ENCODE peak calls at places on chromosomes 16 and 17, in six cellular contexts. One of them, this sample, is unnamed.
A peak's percentile ranks its signal among the peaks of the same experiment; 100 is the strongest.

GRCh38 chr16:56013962-56014552 is 138.9 kb upstream of the CES5A start:
- DNase-seq in stimulated activated CD4-positive, alpha-beta T cell treated with anti-CD3 and anti-CD28 coated beads, TNF-alpha, amount 100 ng/mL, for 24 hours: no peak
- DNase-seq in NCI-H748 treated with DMSO at 0.1 percent for 48 hours: no peak
- DNase-seq in GM04504: no peak
- DNase-seq in NCI-H1105 treated with DMSO at 0.1 percent for 48 hours: no peak
- DNase-seq in stimulated activated CD8-positive, alpha-beta memory T cell treated with anti-CD3 and anti-CD28 coated beads, Interleukin-7, amount 100 ng/mL, for 24 hours: peak; percentile 5
- DNase-seq in this sample: no peak

GRCh38 chr16:30985401-30986128 is 558 bp downstream of the HSD3B7 start:
- DNase-seq in NCI-H1105 treated with DMSO at 0.1 percent for 48 hours: peak; percentile 83
- DNase-seq in GM04504: no peak
- DNase-seq in NCI-H748 treated with DMSO at 0.1 percent for 48 hours: peak; percentile 0
- DNase-seq in stimulated activated CD4-positive, alpha-beta T cell treated with anti-CD3 and anti-CD28 coated beads, TNF-alpha, amount 100 ng/mL, for 24 hours: no peak
- DNase-seq in stimulated activated CD8-positive, alpha-beta memory T cell treated with anti-CD3 and anti-CD28 coated beads, Interleukin-7, amount 100 ng/mL, for 24 hours: no peak
- DNase-seq in this sample: no peak

GRCh38 chr17:83109793-83110645 is 30.6 kb downstream of the METRNL start:
- DNase-seq in NCI-H1105 treated with DMSO at 0.1 percent for 48 hours: peak; percentile 71
- DNase-seq in stimulated activated CD8-positive, alpha-beta memory T cell treated with anti-CD3 and anti-CD28 coated beads, Interleukin-7, amount 100 ng/mL, for 24 hours: no peak
- DNase-seq in stimulated activated CD4-positive, alpha-beta T cell treated with anti-CD3 and anti-CD28 coated beads, TNF-alpha, amount 100 ng/mL, for 24 hours: no peak
- DNase-seq in NCI-H748 treated with DMSO at 0.1 percent for 48 hours: no peak
- DNase-seq in GM04504: peak; percentile 94
- DNase-seq in this sample: peak; percentile 97

GRCh38 chr17:3528604-3529511 is 28.8 kb downstream of the TRPV3 start:
- DNase-seq in GM04504: no peak
- DNase-seq in stimulated activated CD8-positive, alpha-beta memory T cell treated with anti-CD3 and anti-CD28 coated beads, Interleukin-7, amount 100 ng/mL, for 24 hours: no peak
- DNase-seq in NCI-H1105 treated with DMSO at 0.1 percent for 48 hours: no peak
- DNase-seq in NCI-H748 treated with DMSO at 0.1 percent for 48 hours: no peak
- DNase-seq in stimulated activated CD4-positive, alpha-beta T cell treated with anti-CD3 and anti-CD28 coated beads, TNF-alpha, amount 100 ng/mL, for 24 hours: no peak
- DNase-seq in this sample: peak; percentile 69

GRCh38 chr17:78534492-78535284 is 42.5 kb downstream of the DNAH17 start:
- DNase-seq in NCI-H748 treated with DMSO at 0.1 percent for 48 hours: no peak
- DNase-seq in stimulated activated CD4-positive, alpha-beta T cell treated with anti-CD3 and anti-CD28 coated beads, TNF-alpha, amount 100 ng/mL, for 24 hours: no peak
- DNase-seq in GM04504: no peak
- DNase-seq in stimulated activated CD8-positive, alpha-beta memory T cell treated with anti-CD3 and anti-CD28 coated beads, Interleukin-7, amount 100 ng/mL, for 24 hours: no peak
- DNase-seq in NCI-H1105 treated with DMSO at 0.1 percent for 48 hours: no peak
- DNase-seq in this sample: no peak

GRCh38 chr17:16917995-16918394 is 53.9 kb downstream of the TNFRSF13B start:
- DNase-seq in GM04504: no peak
- DNase-seq in NCI-H748 treated with DMSO at 0.1 percent for 48 hours: no peak
- DNase-seq in stimulated activated CD8-positive, alpha-beta memory T cell treated with anti-CD3 and anti-CD28 coated beads, Interleukin-7, amount 100 ng/mL, for 24 hours: no peak
- DNase-seq in NCI-H1105 treated with DMSO at 0.1 percent for 48 hours: no peak
- DNase-seq in stimulated activated CD4-positive, alpha-beta T cell treated with anti-CD3 and anti-CD28 coated beads, TNF-alpha, amount 100 ng/mL, for 24 hours: no peak
- DNase-seq in this sample: no peak

GRCh38 chr17:82416264-82416663 is 1.9 kb upstream of the HEXD start:
- DNase-seq in stimulated activated CD8-positive, alpha-beta memory T cell treated with anti-CD3 and anti-CD28 coated beads, Interleukin-7, amount 100 ng/mL, for 24 hours: no peak
- DNase-seq in GM04504: no peak
- DNase-seq in stimulated activated CD4-positive, alpha-beta T cell treated with anti-CD3 and anti-CD28 coated beads, TNF-alpha, amount 100 ng/mL, for 24 hours: no peak
- DNase-seq in NCI-H748 treated with DMSO at 0.1 percent for 48 hours: no peak
- DNase-seq in NCI-H1105 treated with DMSO at 0.1 percent for 48 hours: no peak
- DNase-seq in this sample: no peak

GRCh38 chr16:48435906-48436305 is 50.7 kb upstream of the SIAH1 start:
- DNase-seq in stimulated activated CD8-positive, alpha-beta memory T cell treated with anti-CD3 and anti-CD28 coated beads, Interleukin-7, amount 100 ng/mL, for 24 hours: no peak
- DNase-seq in stimulated activated CD4-positive, alpha-beta T cell treated with anti-CD3 and anti-CD28 coated beads, TNF-alpha, amount 100 ng/mL, for 24 hours: no peak
- DNase-seq in NCI-H1105 treated with DMSO at 0.1 percent for 48 hours: peak; percentile 12
- DNase-seq in GM04504: no peak
- DNase-seq in NCI-H748 treated with DMSO at 0.1 percent for 48 hours: no peak
- DNase-seq in this sample: no peak

GRCh38 chr16:17511340-17511739 is 40.6 kb upstream of the XYLT1 start:
- DNase-seq in stimulated activated CD4-positive, alpha-beta T cell treated with anti-CD3 and anti-CD28 coated beads, TNF-alpha, amount 100 ng/mL, for 24 hours: no peak
- DNase-seq in NCI-H1105 treated with DMSO at 0.1 percent for 48 hours: no peak
- DNase-seq in NCI-H748 treated with DMSO at 0.1 percent for 48 hours: no peak
- DNase-seq in GM04504: peak; percentile 94
- DNase-seq in stimulated activated CD8-positive, alpha-beta memory T cell treated with anti-CD3 and anti-CD28 coated beads, Interleukin-7, amount 100 ng/mL, for 24 hours: no peak
- DNase-seq in this sample: peak; percentile 48

GRCh38 chr16:1688807-1689560 is 10.9 kb downstream of the JPT2 start:
- DNase-seq in stimulated activated CD4-positive, alpha-beta T cell treated with anti-CD3 and anti-CD28 coated beads, TNF-alpha, amount 100 ng/mL, for 24 hours: no peak
- DNase-seq in stimulated activated CD8-positive, alpha-beta memory T cell treated with anti-CD3 and anti-CD28 coated beads, Interleukin-7, amount 100 ng/mL, for 24 hours: no peak
- DNase-seq in GM04504: no peak
- DNase-seq in NCI-H1105 treated with DMSO at 0.1 percent for 48 hours: no peak
- DNase-seq in NCI-H748 treated with DMSO at 0.1 percent for 48 hours: no peak
- DNase-seq in this sample: no peak

GRCh38 chr17:22512997-22513538 is 820.7 kb downstream of the KCNJ18 start:
- DNase-seq in NCI-H748 treated with DMSO at 0.1 percent for 48 hours: no peak
- DNase-seq in stimulated activated CD4-positive, alpha-beta T cell treated with anti-CD3 and anti-CD28 coated beads, TNF-alpha, amount 100 ng/mL, for 24 hours: no peak
- DNase-seq in stimulated activated CD8-positive, alpha-beta memory T cell treated with anti-CD3 and anti-CD28 coated beads, Interleukin-7, amount 100 ng/mL, for 24 hours: no peak
- DNase-seq in NCI-H1105 treated with DMSO at 0.1 percent for 48 hours: no peak
- DNase-seq in GM04504: no peak
- DNase-seq in this sample: no peak

GRCh38 chr16:30005341-30006094 is 5.3 kb downstream of the DOC2A start:
- DNase-seq in GM04504: no peak
- DNase-seq in NCI-H1105 treated with DMSO at 0.1 percent for 48 hours: peak; percentile 53
- DNase-seq in NCI-H748 treated with DMSO at 0.1 percent for 48 hours: no peak
- DNase-seq in stimulated activated CD4-positive, alpha-beta T cell treated with anti-CD3 and anti-CD28 coated beads, TNF-alpha, amount 100 ng/mL, for 24 hours: no peak
- DNase-seq in stimulated activated CD8-positive, alpha-beta memory T cell treated with anti-CD3 and anti-CD28 coated beads, Interleukin-7, amount 100 ng/mL, for 24 hours: no peak
- DNase-seq in this sample: peak; percentile 87

GRCh38 chr16:3642397-3643094 is 11.9 kb upstream of the DNASE1 start:
- DNase-seq in NCI-H1105 treated with DMSO at 0.1 percent for 48 hours: no peak
- DNase-seq in GM04504: no peak
- DNase-seq in stimulated activated CD4-positive, alpha-beta T cell treated with anti-CD3 and anti-CD28 coated beads, TNF-alpha, amount 100 ng/mL, for 24 hours: no peak
- DNase-seq in NCI-H748 treated with DMSO at 0.1 percent for 48 hours: no peak
- DNase-seq in stimulated activated CD8-positive, alpha-beta memory T cell treated with anti-CD3 and anti-CD28 coated beads, Interleukin-7, amount 100 ng/mL, for 24 hours: no peak
- DNase-seq in this sample: peak; percentile 80

GRCh38 chr17:66508896-66509843 is 206.8 kb downstream of the PRKCA start:
- DNase-seq in stimulated activated CD4-positive, alpha-beta T cell treated with anti-CD3 and anti-CD28 coated beads, TNF-alpha, amount 100 ng/mL, for 24 hours: peak; percentile 22
- DNase-seq in NCI-H1105 treated with DMSO at 0.1 percent for 48 hours: peak; percentile 80
- DNase-seq in stimulated activated CD8-positive, alpha-beta memory T cell treated with anti-CD3 and anti-CD28 coated beads, Interleukin-7, amount 100 ng/mL, for 24 hours: peak; percentile 21
- DNase-seq in GM04504: peak; percentile 74
- DNase-seq in NCI-H748 treated with DMSO at 0.1 percent for 48 hours: no peak
- DNase-seq in this sample: peak; percentile 23

GRCh38 chr16:46923513-46924295 is 39.5 kb downstream of the GPT2 start:
- DNase-seq in NCI-H748 treated with DMSO at 0.1 percent for 48 hours: no peak
- DNase-seq in GM04504: no peak
- DNase-seq in stimulated activated CD8-positive, alpha-beta memory T cell treated with anti-CD3 and anti-CD28 coated beads, Interleukin-7, amount 100 ng/mL, for 24 hours: no peak
- DNase-seq in NCI-H1105 treated with DMSO at 0.1 percent for 48 hours: no peak
- DNase-seq in stimulated activated CD4-positive, alpha-beta T cell treated with anti-CD3 and anti-CD28 coated beads, TNF-alpha, amount 100 ng/mL, for 24 hours: no peak
- DNase-seq in this sample: no peak

GRCh38 chr17:16818821-16819683 is 129.0 kb downstream of the CCDC144A start:
- DNase-seq in NCI-H748 treated with DMSO at 0.1 percent for 48 hours: no peak
- DNase-seq in stimulated activated CD8-positive, alpha-beta memory T cell treated with anti-CD3 and anti-CD28 coated beads, Interleukin-7, amount 100 ng/mL, for 24 hours: no peak
- DNase-seq in GM04504: no peak
- DNase-seq in NCI-H1105 treated with DMSO at 0.1 percent for 48 hours: no peak
- DNase-seq in stimulated activated CD4-positive, alpha-beta T cell treated with anti-CD3 and anti-CD28 coated beads, TNF-alpha, amount 100 ng/mL, for 24 hours: no peak
- DNase-seq in this sample: no peak

GRCh38 chr17:2023692-2024571 is 1.2 kb downstream of the RTN4RL1 start:
- DNase-seq in NCI-H1105 treated with DMSO at 0.1 percent for 48 hours: peak; percentile 34
- DNase-seq in GM04504: no peak
- DNase-seq in stimulated activated CD4-positive, alpha-beta T cell treated with anti-CD3 and anti-CD28 coated beads, TNF-alpha, amount 100 ng/mL, for 24 hours: no peak
- DNase-seq in NCI-H748 treated with DMSO at 0.1 percent for 48 hours: peak; percentile 36
- DNase-seq in stimulated activated CD8-positive, alpha-beta memory T cell treated with anti-CD3 and anti-CD28 coated beads, Interleukin-7, amount 100 ng/mL, for 24 hours: no peak
- DNase-seq in this sample: no peak

GRCh38 chr17:3754458-3755334 is 31.0 kb downstream of the HASPIN start:
- DNase-seq in stimulated activated CD8-positive, alpha-beta memory T cell treated with anti-CD3 and anti-CD28 coated beads, Interleukin-7, amount 100 ng/mL, for 24 hours: no peak
- DNase-seq in NCI-H748 treated with DMSO at 0.1 percent for 48 hours: peak; percentile 99
- DNase-seq in NCI-H1105 treated with DMSO at 0.1 percent for 48 hours: peak; percentile 91
- DNase-seq in stimulated activated CD4-positive, alpha-beta T cell treated with anti-CD3 and anti-CD28 coated beads, TNF-alpha, amount 100 ng/mL, for 24 hours: peak; percentile 38
- DNase-seq in GM04504: no peak
- DNase-seq in this sample: no peak

GRCh38 chr16:12067714-12068401 is 91.3 kb downstream of the SNX29 start:
- DNase-seq in GM04504: peak; percentile 53
- DNase-seq in NCI-H1105 treated with DMSO at 0.1 percent for 48 hours: peak; percentile 79
- DNase-seq in stimulated activated CD4-positive, alpha-beta T cell treated with anti-CD3 and anti-CD28 coated beads, TNF-alpha, amount 100 ng/mL, for 24 hours: no peak
- DNase-seq in NCI-H748 treated with DMSO at 0.1 percent for 48 hours: peak; percentile 60
- DNase-seq in stimulated activated CD8-positive, alpha-beta memory T cell treated with anti-CD3 and anti-CD28 coated beads, Interleukin-7, amount 100 ng/mL, for 24 hours: no peak
- DNase-seq in this sample: peak; percentile 83

GRCh38 chr17:17042851-17043667 is 802 bp downstream of the MPRIP start:
- DNase-seq in NCI-H1105 treated with DMSO at 0.1 percent for 48 hours: no peak
- DNase-seq in stimulated activated CD8-positive, alpha-beta memory T cell treated with anti-CD3 and anti-CD28 coated beads, Interleukin-7, amount 100 ng/mL, for 24 hours: no peak
- DNase-seq in stimulated activated CD4-positive, alpha-beta T cell treated with anti-CD3 and anti-CD28 coated beads, TNF-alpha, amount 100 ng/mL, for 24 hours: no peak
- DNase-seq in GM04504: no peak
- DNase-seq in NCI-H748 treated with DMSO at 0.1 percent for 48 hours: no peak
- DNase-seq in this sample: no peak